ENCODE peak calls at places on chromosome 1, in nine cellular contexts. B is breast epithelium, V is transverse colon, X is mammary epithelial cell, J is hepatocyte, O is lower lobe of right lung, C is cardiac muscle cell, D is tibial nerve, N is AG10803. U is an unnamed sample.

GRCh38 chr1:189787201-189787600 is 690.5 kb downstream of the BRINP3 start:
- DNase-seq in B (no peak), V (no peak), X (no peak), J (no peak), O (no peak), C (peak; percentile 28), D (no peak), N (no peak), U (no peak)

GRCh38 chr1:110203021-110203661 is 7.0 kb upstream of the KCNC4 start:
- DNase-seq in B (no peak), V (peak; percentile 74), X (peak; percentile 48), J (peak; percentile 77), O (no peak), C (peak; percentile 68), D (no peak), N (peak; percentile 66), U (no peak)

GRCh38 chr1:49106438-49106837 is 329.7 kb upstream of the BEND5 start:
- DNase-seq in B (no peak), V (no peak), X (peak; percentile 12), J (no peak), O (no peak), C (no peak), D (no peak), N (peak; percentile 36), U (no peak)

GRCh38 chr1:235703516-235703915 is 53.9 kb upstream of the GNG4 start:
- DNase-seq in B (no peak), V (no peak), X (peak; percentile 69), J (no peak), O (no peak), C (no peak), D (no peak), N (peak; percentile 65), U (no peak)

GRCh38 chr1:181855380-181855779 is 206.1 kb downstream of the ZNF648 start:
- DNase-seq in B (no peak), V (no peak), X (no peak), J (peak; percentile 23), O (no peak), C (no peak), D (no peak), N (no peak), U (no peak)

GRCh38 chr1:193417420-193417819 is 231.0 kb upstream of the B3GALT2 start:
- DNase-seq in B (no peak), V (no peak), X (peak; percentile 11), J (no peak), O (no peak), C (no peak), D (no peak), N (peak; percentile 19), U (no peak)

GRCh38 chr1:41673806-41674205 is 189.3 kb upstream of the EDN2 start:
- DNase-seq in B (no peak), V (no peak), X (no peak), J (no peak), O (no peak), C (no peak), D (no peak), N (no peak), U (no peak)

GRCh38 chr1:39275836-39276507 is 71.5 kb downstream of the MACF1 start:
- DNase-seq in B (no peak), V (no peak), X (peak; percentile 82), J (peak; percentile 32), O (no peak), C (no peak), D (no peak), N (no peak), U (no peak)

GRCh38 chr1:160366731-160367515 is at the start of gene NHLH1:
- DNase-seq in B (no peak), V (no peak), X (no peak), J (no peak), O (no peak), C (no peak), D (no peak), N (no peak), U (no peak)

GRCh38 chr1:93694039-93694438 is 12.4 kb upstream of the BCAR3 start:
- DNase-seq in B (no peak), V (no peak), X (peak; percentile 82), J (no peak), O (no peak), C (no peak), D (no peak), N (no peak), U (no peak)

GRCh38 chr1:220410681-220411080 is 117.3 kb upstream of the MARK1 start:
- DNase-seq in B (no peak), V (no peak), X (peak; percentile 30), J (no peak), O (no peak), C (no peak), D (no peak), N (no peak), U (peak; percentile 17)

GRCh38 chr1:27666294-27666693 is 5.7 kb downstream of the IFI6 start:
- DNase-seq in B (no peak), V (no peak), X (no peak), J (no peak), O (no peak), C (no peak), D (no peak), N (no peak), U (no peak)

GRCh38 chr1:27669876-27670275 is 2.1 kb downstream of the IFI6 start:
- DNase-seq in B (no peak), V (peak; percentile 0), X (no peak), J (no peak), O (no peak), C (no peak), D (no peak), N (no peak), U (no peak)

GRCh38 chr1:27668121-27668807 is 3.7 kb downstream of the IFI6 start:
- DNase-seq in B (no peak), V (peak; percentile 6), X (no peak), J (no peak), O (no peak), C (no peak), D (no peak), N (no peak), U (no peak)

GRCh38 chr1:27666791-27667254 is 5.2 kb downstream of the IFI6 start:
- DNase-seq in B (no peak), V (no peak), X (no peak), J (no peak), O (no peak), C (no peak), D (no peak), N (no peak), U (no peak)

DNA sequence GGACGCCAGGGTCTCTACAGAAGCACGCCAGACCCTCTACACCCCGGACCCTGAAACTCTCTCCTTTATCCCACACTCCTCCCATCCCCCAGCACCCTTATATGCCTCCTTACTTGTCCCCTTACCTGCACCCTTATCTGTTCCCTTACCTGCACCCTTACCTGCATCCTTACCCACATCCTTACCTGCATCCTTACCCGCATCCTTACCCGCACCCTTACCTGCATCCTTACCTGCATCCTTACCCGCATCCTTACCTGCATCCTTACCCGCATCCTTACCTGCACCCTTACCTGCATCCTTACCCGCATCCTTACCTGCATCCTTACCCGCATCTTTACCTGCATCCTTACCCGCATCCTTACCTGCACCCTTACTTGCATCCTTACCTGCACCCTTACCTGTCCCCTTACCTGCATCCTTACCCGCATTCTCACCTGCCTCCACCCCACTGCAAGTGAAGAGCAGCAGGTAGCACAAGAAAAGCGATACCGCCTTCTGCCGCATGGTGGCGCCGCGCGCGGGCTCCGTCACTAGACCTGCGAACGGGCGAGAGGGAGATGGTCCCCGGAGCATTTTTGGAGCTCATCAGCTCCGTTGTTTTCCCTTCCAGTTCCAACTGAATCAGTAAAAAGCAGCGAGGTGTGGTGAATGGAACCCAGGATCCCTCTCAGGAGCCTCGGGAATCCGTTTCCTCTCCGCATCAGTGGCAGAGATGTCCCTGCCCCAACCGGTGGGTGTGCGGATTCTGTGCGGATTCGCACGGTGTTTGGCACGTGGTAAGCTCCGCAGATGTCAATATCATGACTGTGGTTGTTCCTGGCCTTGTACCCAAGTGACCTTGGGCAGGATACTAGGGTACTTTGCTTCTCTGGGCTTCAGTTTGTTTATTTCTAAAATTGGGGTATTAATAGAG is 2.9 kb downstream of the IFI6 start:
- DNase-seq in B (peak; percentile 64), V (peak; percentile 89), X (peak; percentile 46), J (peak; percentile 79), O (peak; percentile 88), C (peak; percentile 63), D (peak; percentile 58), N (peak; percentile 52), U (no peak)
- H3K4me3 ChIP-seq in B (peak overlapping the region; percentile 68), V (peak overlapping the region; percentile 4), X (peak overlapping the region; percentile 17), J (peak overlapping the region; percentile 28), O (peak overlapping the region; percentile 46), C (peak overlapping the region; percentile 4), D (peak overlapping the region; percentile 50), N (peak overlapping the region; percentile 60), U (peak overlapping the region; percentile 40)

GRCh38 chr1:172589553-172589952 is 56.6 kb downstream of the SUCO start:
- DNase-seq in B (no peak), V (no peak), X (no peak), J (no peak), O (no peak), C (no peak), D (no peak), N (no peak), U (no peak)
- H3K4me3 ChIP-seq in B (no peak overlapping the region), V (no peak overlapping the region), X (no peak overlapping the region), J (no peak overlapping the region), O (no peak overlapping the region), C (no peak overlapping the region), D (no peak overlapping the region), N (no peak overlapping the region), U (no peak overlapping the region)

DNA sequence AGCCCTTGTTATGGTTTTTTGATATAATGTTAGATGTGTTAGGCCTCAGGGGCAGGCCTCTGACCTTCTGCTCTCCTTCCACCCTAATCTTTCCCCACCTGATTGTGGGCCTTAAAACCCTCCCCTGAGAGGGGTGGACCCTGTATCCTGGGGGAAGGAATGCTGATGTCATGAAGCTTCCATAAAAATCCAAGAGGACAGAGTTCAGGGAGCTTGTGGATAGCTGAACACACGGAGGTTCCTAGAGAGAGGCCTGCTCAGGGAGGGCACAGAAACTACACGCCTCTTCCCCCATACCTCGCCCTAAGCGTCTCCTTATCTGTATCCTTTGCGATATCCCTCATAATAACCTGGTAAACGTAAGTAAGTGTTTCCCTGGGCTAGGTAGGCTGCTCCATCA is 4.3 kb downstream of the MFN2 start:
- DNase-seq in B (no peak), V (no peak), X (no peak), J (peak; percentile 65), O (no peak), C (no peak), D (no peak), N (no peak), U (no peak)
- H3K4me3 ChIP-seq in B (no peak overlapping the region), V (no peak overlapping the region), X (no peak overlapping the region), J (no peak overlapping the region), O (no peak overlapping the region), C (no peak overlapping the region), D (no peak overlapping the region), N (no peak overlapping the region), U (no peak overlapping the region)

DNA sequence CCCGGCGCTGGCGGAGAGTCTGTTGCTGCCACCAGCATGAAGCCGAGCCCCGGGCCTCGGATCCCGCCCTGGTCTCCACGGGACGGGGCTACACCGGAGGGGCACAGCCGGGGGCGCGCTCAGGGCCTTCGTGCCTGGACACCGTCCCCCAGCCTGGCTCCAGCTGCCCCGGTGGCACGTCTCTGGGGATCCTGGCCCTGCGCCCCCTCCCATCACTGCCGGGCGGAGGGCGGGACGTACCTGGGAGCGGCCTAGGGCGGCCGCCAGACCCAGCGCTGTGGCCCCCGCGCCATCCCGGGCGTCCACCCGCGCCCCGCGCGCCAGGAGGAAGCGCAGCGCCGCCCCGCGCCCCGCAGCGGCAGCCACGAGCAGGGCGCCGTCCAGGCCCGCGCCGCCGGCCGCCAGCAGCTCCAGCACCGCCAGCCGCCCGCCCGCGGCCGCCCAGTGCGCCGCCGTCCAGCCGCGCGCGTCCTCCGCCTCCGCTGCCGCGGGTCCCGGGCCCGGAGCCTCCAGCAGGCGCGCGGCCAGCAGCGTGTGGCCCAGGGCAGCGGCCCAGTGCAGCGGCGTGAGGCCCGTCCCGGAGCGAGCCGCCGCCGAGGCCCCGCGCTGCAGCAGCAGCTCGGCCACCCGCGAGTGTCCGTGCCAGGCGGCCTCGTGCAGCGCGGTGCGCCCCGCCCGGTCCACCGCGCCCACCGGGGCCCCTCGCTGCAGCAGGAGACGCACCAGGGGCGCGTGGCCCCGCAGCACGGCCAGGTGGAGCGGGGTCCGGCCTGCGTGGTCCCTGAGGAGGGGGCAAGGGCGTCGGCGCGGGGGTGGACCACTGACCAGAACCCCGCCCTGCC is 1.0 kb downstream of the ANKRD65 start:
- DNase-seq in B (no peak), V (no peak), X (no peak), J (no peak), O (peak; percentile 48), C (no peak), D (no peak), N (no peak), U (no peak)
- H3K4me3 ChIP-seq in B (peak overlapping the region; percentile 75), V (peak overlapping the region; percentile 24), X (no peak overlapping the region), J (no peak overlapping the region), O (peak overlapping the region; percentile 51), C (no peak overlapping the region), D (peak overlapping the region; percentile 46), N (no peak overlapping the region), U (peak overlapping the region; percentile 11)